ENCODE peak calls at places on chromosomes 4 and X, in six cellular contexts. X is DMS 273 treated with DMSO at 0.1 percent for 48 hours, N is activated T-helper 1 cell treated with Interleukin-2 at 50 U/mL for 16 hours, D is transverse colon, P is fibroblast of lung, L is GM12878. I is an unnamed sample.

GRCh38 chr4:5292091-5292490 is 240.8 kb downstream of the STK32B start:
- DNase-seq in D (no peak), N (no peak), P (no peak), X (no peak), L (no peak), I (no peak)

GRCh38 chrX:110317079-110317819 is 636 bp downstream of the AMMECR1 start:
- DNase-seq in N (peak; percentile 3), P (no peak), L (no peak), D (peak; percentile 17), X (no peak), I (no peak)

GRCh38 chrX:1165535-1166196 is 46.8 kb downstream of the CRLF2 start:
- DNase-seq in N (no peak), X (no peak), L (no peak), P (no peak), D (no peak), I (no peak)

GRCh38 chrX:72236841-72237240 is 2.0 kb downstream of the ERCC6L start:
- DNase-seq in N (no peak), X (no peak), P (no peak), L (no peak), D (no peak), I (no peak)

GRCh38 chr4:34371676-34372075 is 1872.6 kb downstream of the ARAP2 start:
- DNase-seq in P (no peak), N (no peak), D (no peak), L (no peak), X (no peak), I (no peak)

GRCh38 chrX:139864613-139865012 is 68.2 kb downstream of the ATP11C start:
- DNase-seq in P (no peak), D (no peak), N (no peak), L (no peak), X (no peak), I (no peak)

GRCh38 chr4:161936625-161937133 is 227.1 kb downstream of the FSTL5 start:
- DNase-seq in P (peak; percentile 18), D (no peak), N (no peak), L (no peak), X (no peak), I (no peak)

GRCh38 chr4:126583509-126583908 is 1049.2 kb upstream of the INTU start:
- DNase-seq in L (no peak), D (no peak), X (no peak), P (peak; percentile 23), N (no peak), I (no peak)

GRCh38 chr4:111842336-111842735 is 302.9 kb upstream of the FAM241A start:
- DNase-seq in N (no peak), D (no peak), X (no peak), L (no peak), P (no peak), I (no peak)

GRCh38 chrX:85375333-85375738 is 4.1 kb downstream of the POF1B start:
- DNase-seq in L (no peak), X (no peak), D (peak; percentile 40), P (no peak), N (no peak), I (no peak)

GRCh38 chr4:152488246-152488645 is 47.6 kb downstream of the FBXW7 start:
- DNase-seq in P (no peak), N (no peak), D (no peak), X (no peak), L (no peak), I (no peak)

GRCh38 chr4:89579776-89580175 is 257.2 kb downstream of the SNCA start:
- DNase-seq in X (no peak), L (no peak), N (no peak), P (no peak), D (no peak), I (no peak)

GRCh38 chr4:186948361-186949291 is 225.0 kb upstream of the FAT1 start:
- DNase-seq in D (no peak), P (peak; percentile 44), X (no peak), N (no peak), L (no peak), I (no peak)

GRCh38 chrX:152926279-152926678 is 28.4 kb downstream of the ZNF185 start:
- DNase-seq in D (peak; percentile 22), P (peak; percentile 64), L (no peak), X (peak; percentile 80), N (peak; percentile 10), I (no peak)

GRCh38 chr4:121648518-121648917 is 48.3 kb downstream of the ANXA5 start:
- DNase-seq in P (no peak), N (no peak), X (no peak), L (no peak), D (no peak), I (no peak)

GRCh38 chrX:73262991-73263390 is 48.3 kb upstream of the NAP1L2 start:
- DNase-seq in X (peak; percentile 1), L (no peak), N (no peak), D (no peak), P (no peak), I (no peak)

GRCh38 chr4:85474818-85475630 is at the start of gene ARHGAP24:
- DNase-seq in P (peak; percentile 100), X (peak; percentile 94), D (peak; percentile 78), L (peak; percentile 51), N (no peak), I (peak; percentile 62)

GRCh38 chrX:72554448-72555140 is 18.0 kb downstream of the HDAC8 start:
- DNase-seq in N (no peak), L (no peak), P (no peak), X (no peak), D (no peak), I (no peak)

GRCh38 chr4:117996891-117997290 is 37.4 kb upstream of the NDST3 start:
- DNase-seq in P (no peak), D (no peak), L (no peak), X (peak; percentile 32), N (no peak), I (no peak)

GRCh38 chrX:19649227-19650009 is 134.1 kb upstream of the MAP3K15 start:
- DNase-seq in L (no peak), D (no peak), P (peak; percentile 52), N (no peak), X (no peak), I (no peak)

GRCh38 chrX:11386001-11386523 is 92.8 kb downstream of the AMELX start:
- DNase-seq in P (peak; percentile 85), D (peak; percentile 12), N (no peak), X (no peak), L (no peak), I (no peak)

GRCh38 chrX:150503898-150504219 is 64.6 kb upstream of the MTM1 start:
- DNase-seq in D (peak; percentile 41), P (no peak), L (no peak), X (no peak), N (no peak), I (no peak)

GRCh38 chr4:159487284-159487747 is 384.4 kb downstream of the RAPGEF2 start:
- DNase-seq in N (no peak), D (peak; percentile 20), L (peak; percentile 17), X (no peak), P (peak; percentile 83), I (peak; percentile 19)

GRCh38 chrX:11382935-11383334 is 89.7 kb downstream of the AMELX start:
- DNase-seq in N (no peak), P (no peak), L (no peak), D (no peak), X (no peak), I (no peak)

GRCh38 chrX:21382715-21383114 is 8.5 kb downstream of the CNKSR2 start:
- DNase-seq in P (no peak), N (no peak), L (no peak), D (no peak), X (no peak), I (no peak)

GRCh38 chr4:28391877-28392276 is 1531.2 kb downstream of the STIM2 start:
- DNase-seq in L (no peak), X (no peak), D (no peak), N (no peak), P (no peak), I (no peak)

GRCh38 chrX:46465203-46465602 is 80.0 kb downstream of the ZNF674 start:
- DNase-seq in L (no peak), N (no peak), D (no peak), P (no peak), X (no peak), I (no peak)

GRCh38 chrX:118585296-118585695 is 89.7 kb downstream of the DOCK11 start:
- DNase-seq in L (no peak), D (no peak), X (no peak), P (no peak), N (no peak), I (no peak)

GRCh38 chrX:13279279-13280009 is 40.4 kb downstream of the ATXN3L start:
- DNase-seq in X (no peak), L (no peak), P (no peak), D (no peak), N (no peak), I (no peak)

GRCh38 chrX:53481816-53482485 is 47.8 kb upstream of the HSD17B10 start:
- DNase-seq in L (no peak), X (no peak), D (peak; percentile 66), N (peak; percentile 1), P (peak; percentile 69), I (peak; percentile 10)

GRCh38 chr4:24419147-24420034 is 165.0 kb downstream of the DHX15 start:
- DNase-seq in L (peak; percentile 12), D (peak; percentile 79), P (peak; percentile 84), X (peak; percentile 15), N (peak; percentile 9), I (peak; percentile 19)

GRCh38 chrX:45849261-45849660 is 648.6 kb upstream of the DIPK2B start:
- DNase-seq in N (no peak), X (no peak), P (peak; percentile 83), L (no peak), D (no peak), I (no peak)

GRCh38 chr4:94757192-94758140 is at the start of gene BMPR1B:
- DNase-seq in L (no peak), D (no peak), N (no peak), P (peak; percentile 71), X (no peak), I (no peak)

GRCh38 chrX:119729408-119730201 is 28.8 kb upstream of the SOWAHD start:
- DNase-seq in D (peak; percentile 64), N (peak; percentile 42), P (peak; percentile 76), L (peak; percentile 31), X (peak; percentile 44), I (no peak)

GRCh38 chr4:152943673-152944072 is 7.5 kb downstream of the FHDC1 start:
- DNase-seq in D (no peak), L (no peak), X (no peak), P (no peak), N (no peak), I (no peak)

GRCh38 chr4:149534779-149535178 is 280.9 kb downstream of the IQCM start:
- DNase-seq in N (no peak), L (no peak), X (no peak), D (no peak), P (peak; percentile 73), I (no peak)

GRCh38 chr4:147874109-147874508 is 142.2 kb downstream of the ARHGAP10 start:
- DNase-seq in X (no peak), N (no peak), D (no peak), L (no peak), P (no peak), I (no peak)

GRCh38 chr4:176805155-176805554 is 12.4 kb upstream of the VEGFC start:
- DNase-seq in D (no peak), P (peak; percentile 71), N (no peak), L (no peak), X (no peak), I (no peak)

GRCh38 chr4:71293705-71294104 is 45.1 kb upstream of the SLC4A4 start:
- DNase-seq in P (peak; percentile 72), D (no peak), L (no peak), N (no peak), X (no peak), I (no peak)